ENCODE peak calls at places on chromosomes 5 and 9, in nine cellular contexts. G, Q, A, C, T, Z, R, N and Y are unnamed samples.

GRCh38 chr5:153827407-153827806 is 211.3 kb downstream of the FAM114A2 start:
- DNase-seq in Q (no peak), G (peak; percentile 32), Z (no peak), C (no peak), R (no peak), A (no peak), N (no peak), T (no peak), Y (no peak)

GRCh38 chr5:55850839-55851674 is at the start of gene IL31RA:
- DNase-seq in Q (peak; percentile 74), G (peak; percentile 89), T (peak; percentile 46), R (no peak), C (no peak), Z (no peak), A (peak; percentile 87), N (peak; percentile 68), Y (no peak)

GRCh38 chr5:132183723-132184122 is 43.9 kb downstream of the P4HA2 start:
- DNase-seq in Z (no peak), C (no peak), G (peak; percentile 40), Q (no peak), T (peak; percentile 11), A (no peak), N (no peak), R (no peak), Y (no peak)

GRCh38 chr9:112042244-112042638 is 132.9 kb downstream of the SUSD1 start:
- DNase-seq in A (no peak), Q (no peak), N (no peak), Z (no peak), T (no peak), R (no peak), C (no peak), G (no peak), Y (no peak)

GRCh38 chr9:16202913-16203734 is 650.3 kb downstream of the CCDC171 start:
- DNase-seq in G (peak; percentile 95), C (no peak), R (no peak), T (no peak), Z (peak; percentile 43), N (no peak), Q (peak; percentile 86), A (peak; percentile 91), Y (no peak)

GRCh38 chr9:120877276-120878034 is 467 bp upstream of the PHF19 start:
- DNase-seq in N (no peak), A (peak; percentile 73), R (peak; percentile 85), Z (peak; percentile 69), C (peak; percentile 83), T (peak; percentile 80), G (peak; percentile 50), Q (peak; percentile 76), Y (peak; percentile 59)

GRCh38 chr9:16704489-16705111 is 165.9 kb downstream of the BNC2 start:
- DNase-seq in C (no peak), R (no peak), T (no peak), A (no peak), N (no peak), Z (peak; percentile 40), Q (no peak), G (no peak), Y (no peak)

GRCh38 chr5:154652746-154653417 is 102.3 kb upstream of the LARP1 start:
- DNase-seq in A (no peak), T (no peak), C (no peak), G (no peak), Q (no peak), R (no peak), N (no peak), Z (no peak), Y (no peak)

GRCh38 chr9:117587263-117587662 is 116.9 kb upstream of the TLR4 start:
- DNase-seq in G (no peak), A (no peak), N (no peak), R (no peak), T (no peak), Z (no peak), Q (no peak), C (no peak), Y (no peak)

GRCh38 chr5:1836176-1836890 is 35.1 kb downstream of the NDUFS6 start:
- DNase-seq in G (no peak), C (no peak), N (no peak), A (no peak), Z (no peak), T (no peak), R (no peak), Q (no peak), Y (no peak)

GRCh38 chr5:54229041-54229780 is 81.2 kb downstream of the ARL15 start:
- DNase-seq in G (peak; percentile 57), T (peak; percentile 63), N (peak; percentile 38), Z (peak; percentile 88), A (peak; percentile 61), Q (peak; percentile 64), R (peak; percentile 51), C (peak; percentile 74), Y (peak; percentile 57)

GRCh38 chr9:135275163-135275925 is 187.9 kb downstream of the OLFM1 start:
- DNase-seq in G (no peak), Z (no peak), Q (no peak), T (no peak), N (no peak), C (peak; percentile 92), A (no peak), R (no peak), Y (no peak)

GRCh38 chr5:37859805-37860204 is 20.0 kb upstream of the GDNF start:
- DNase-seq in C (no peak), T (no peak), A (no peak), Q (no peak), N (no peak), R (peak; percentile 64), G (no peak), Z (no peak), Y (no peak)

GRCh38 chr9:87557996-87558395 is 60.3 kb downstream of the DAPK1 start:
- DNase-seq in N (no peak), Z (no peak), Q (no peak), T (no peak), C (no peak), R (no peak), A (peak; percentile 44), G (peak; percentile 58), Y (no peak)

GRCh38 chr9:98129451-98129881 is 10.4 kb upstream of the TRIM14 start:
- DNase-seq in G (peak; percentile 10), A (no peak), T (peak; percentile 91), N (no peak), R (peak; percentile 72), C (no peak), Z (no peak), Q (no peak), Y (no peak)

GRCh38 chr5:162323471-162323870 is 255.9 kb downstream of the GABRG2 start:
- DNase-seq in Q (peak; percentile 54), C (no peak), G (no peak), N (no peak), A (no peak), T (no peak), R (no peak), Z (no peak), Y (no peak)

GRCh38 chr5:57302164-57302563 is 128.3 kb downstream of the GPBP1 start:
- DNase-seq in Q (peak; percentile 86), C (no peak), T (no peak), G (peak; percentile 57), Z (no peak), R (no peak), A (no peak), N (peak; percentile 93), Y (no peak)

GRCh38 chr5:154771383-154771901 is 16.3 kb downstream of the LARP1 start:
- DNase-seq in N (no peak), Z (peak; percentile 42), Q (no peak), G (peak; percentile 87), T (no peak), A (peak; percentile 91), R (no peak), C (no peak), Y (no peak)

GRCh38 chr9:29006603-29007002 is 1433.3 kb upstream of the C9orf72 start:
- DNase-seq in N (no peak), Z (no peak), Q (peak; percentile 72), C (no peak), A (no peak), R (no peak), T (no peak), G (no peak), Y (no peak)

GRCh38 chr5:32083981-32084430 is 90.1 kb downstream of the GOLPH3 start:
- DNase-seq in R (no peak), Z (no peak), A (no peak), G (no peak), C (no peak), T (peak; percentile 47), Q (no peak), N (no peak), Y (no peak)

GRCh38 chr5:685262-686171 is 7.6 kb downstream of the TPPP start:
- DNase-seq in T (no peak), Q (no peak), Z (peak; percentile 14), R (no peak), A (no peak), C (peak; percentile 54), G (no peak), N (no peak), Y (no peak)

GRCh38 chr9:98432134-98432533 is 176.7 kb upstream of the TBC1D2 start:
- DNase-seq in C (no peak), N (no peak), A (no peak), T (no peak), R (no peak), Z (no peak), Q (no peak), G (no peak), Y (no peak)

GRCh38 chr5:10471672-10472071 is 30.0 kb downstream of the ROPN1L start:
- DNase-seq in Z (no peak), A (no peak), G (no peak), N (no peak), C (no peak), T (no peak), R (no peak), Q (no peak), Y (no peak)
- TF ChIP-seq CTCF in Z (no peak), A (no peak), G (no peak), N (no peak), C (no peak), T (no peak), R (no peak), Q (no peak), Y (no peak)

GRCh38 chr9:133064241-133065069 is 2.7 kb downstream of the CEL start:
- DNase-seq in C (peak; percentile 89), N (no peak), R (no peak), G (no peak), A (no peak), Z (no peak), T (no peak), Q (no peak), Y (no peak)
- TF ChIP-seq CTCF in C (no peak), N (no peak), R (no peak), G (no peak), A (no peak), Z (no peak), T (no peak), Q (no peak), Y (no peak)

DNA sequence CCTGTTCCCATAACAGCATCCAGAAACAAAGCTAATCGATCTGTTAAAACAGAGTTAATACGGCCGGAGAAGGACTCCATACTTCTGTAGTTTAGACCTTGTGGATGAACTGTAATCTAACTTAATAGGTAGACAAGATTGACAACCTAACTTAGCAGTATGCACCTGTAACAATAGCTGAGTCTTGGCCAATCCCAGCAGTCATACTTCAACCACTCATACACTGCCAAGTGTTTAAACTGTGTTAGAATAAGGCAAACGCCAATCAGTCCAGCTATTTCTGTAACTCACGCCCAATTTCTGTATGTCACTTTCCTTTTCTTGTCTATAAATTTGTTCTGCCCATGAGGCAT is 33.7 kb upstream of the MACIR start:
- DNase-seq in C (no peak), T (no peak), Q (peak; percentile 87), G (no peak), N (peak; percentile 13), A (no peak), Z (no peak), R (no peak), Y (no peak)
- TF ChIP-seq CTCF in C (no peak), T (no peak), Q (no peak), G (no peak), N (no peak), A (no peak), Z (peak; percentile 49), R (no peak), Y (peak; percentile 42)

GRCh38 chr9:136626740-136627642 is 35.7 kb upstream of the EGFL7 start:
- DNase-seq in N (no peak), G (no peak), Z (no peak), Q (no peak), C (peak; percentile 90), T (no peak), A (peak; percentile 49), R (no peak), Y (no peak)
- TF ChIP-seq CTCF in N (no peak), G (no peak), Z (peak; percentile 12), Q (no peak), C (no peak), T (no peak), A (no peak), R (no peak), Y (no peak)